ENCODE peak calls at places on chromosomes 6 and 20, in five cellular contexts. D is CD8-positive, alpha-beta T cell; H is WTC11; J is esophagus muscularis mucosa; P is bronchial epithelial cell. F is an unnamed sample.

GRCh38 chr6:157823523-157824370 is 701 bp downstream of the SNX9 start:
- DNase-seq in D (peak; percentile 90), H (peak; percentile 26), J (no peak), P (peak; percentile 87), F (peak; percentile 62)

GRCh38 chr6:93021235-93021909 is 398.0 kb downstream of the EPHA7 start:
- DNase-seq in D (no peak), H (no peak), J (no peak), P (no peak), F (no peak)

GRCh38 chr6:169652896-169653295 is 48.9 kb downstream of the WDR27 start:
- DNase-seq in D (no peak), H (no peak), J (no peak), P (no peak), F (no peak)

GRCh38 chr6:56659721-56660373 is 17.2 kb upstream of the DST start:
- DNase-seq in D (no peak), H (no peak), J (no peak), P (peak; percentile 91), F (no peak)

GRCh38 chr20:1815502-1816085 is 79.6 kb upstream of the SIRPA start:
- DNase-seq in D (no peak), H (no peak), J (peak; percentile 64), P (no peak), F (no peak)

GRCh38 chr20:32999603-33000250 is 4.5 kb downstream of the SUN5 start:
- DNase-seq in D (no peak), H (no peak), J (no peak), P (no peak), F (no peak)

GRCh38 chr6:26258199-26258977 is 106.6 kb upstream of the BTN3A2 start:
- DNase-seq in D (no peak), H (no peak), J (no peak), P (peak; percentile 21), F (no peak)

GRCh38 chr6:96059586-96059985 is 43.8 kb downstream of the FUT9 start:
- DNase-seq in D (no peak), H (no peak), J (no peak), P (peak; percentile 15), F (no peak)

DNA sequence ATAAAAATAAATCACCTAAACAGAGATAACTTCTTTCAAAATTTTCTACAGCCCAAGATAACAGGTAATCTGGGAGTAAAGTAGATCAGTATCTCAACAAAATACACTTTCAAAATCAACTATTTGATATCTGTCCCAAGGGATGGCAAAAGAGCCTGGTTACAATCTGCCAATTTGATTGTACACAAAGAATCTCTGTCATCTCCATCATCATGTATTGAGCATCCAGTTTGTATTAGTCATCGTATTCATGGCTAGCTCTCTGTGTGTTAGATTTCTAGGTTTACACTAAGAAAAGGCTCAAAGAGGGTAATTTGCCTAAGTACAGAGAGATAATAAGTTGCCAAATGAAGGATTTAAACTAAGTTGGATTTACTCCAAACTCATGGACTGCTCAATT is 329.0 kb upstream of the NRSN1 start:
- DNase-seq in D (no peak), H (no peak), J (no peak), P (no peak), F (no peak)
- TF ChIP-seq CTCF in D (no peak), H (no peak), J (no peak), P (no peak), F (no peak)

GRCh38 chr6:38722727-38723334 is 7.7 kb downstream of the DNAH8 start:
- DNase-seq in D (no peak), H (no peak), J (no peak), P (no peak), F (no peak)

GRCh38 chr6:38719358-38719757 is 4.2 kb downstream of the DNAH8 start:
- DNase-seq in D (no peak), H (no peak), J (no peak), P (no peak), F (no peak)

GRCh38 chr6:38716825-38717224 is 1.7 kb downstream of the DNAH8 start:
- DNase-seq in D (no peak), H (no peak), J (no peak), P (no peak), F (no peak)

GRCh38 chr6:38722037-38722436 is 6.9 kb downstream of the DNAH8 start:
- DNase-seq in D (no peak), H (no peak), J (no peak), P (no peak), F (no peak)

GRCh38 chr6:38720295-38720694 is 5.2 kb downstream of the DNAH8 start:
- DNase-seq in D (no peak), H (no peak), J (no peak), P (peak; percentile 37), F (no peak)
- TF ChIP-seq CTCF in D (no peak), H (no peak), J (no peak), P (no peak), F (no peak)

GRCh38 chr20:10281911-10282310 is 63.3 kb downstream of the SNAP25 start:
- DNase-seq in D (no peak), H (no peak), J (no peak), P (no peak), F (no peak)
- TF ChIP-seq CTCF in D (no peak), H (no peak), J (no peak), P (no peak), F (no peak)

GRCh38 chr20:49786671-49787370 is 25.8 kb upstream of the SLC9A8 start:
- DNase-seq in D (no peak), H (no peak), J (no peak), P (no peak), F (no peak)
- TF ChIP-seq CTCF in D (no peak), H (no peak), J (peak; percentile 22), P (no peak), F (peak; percentile 19)

DNA sequence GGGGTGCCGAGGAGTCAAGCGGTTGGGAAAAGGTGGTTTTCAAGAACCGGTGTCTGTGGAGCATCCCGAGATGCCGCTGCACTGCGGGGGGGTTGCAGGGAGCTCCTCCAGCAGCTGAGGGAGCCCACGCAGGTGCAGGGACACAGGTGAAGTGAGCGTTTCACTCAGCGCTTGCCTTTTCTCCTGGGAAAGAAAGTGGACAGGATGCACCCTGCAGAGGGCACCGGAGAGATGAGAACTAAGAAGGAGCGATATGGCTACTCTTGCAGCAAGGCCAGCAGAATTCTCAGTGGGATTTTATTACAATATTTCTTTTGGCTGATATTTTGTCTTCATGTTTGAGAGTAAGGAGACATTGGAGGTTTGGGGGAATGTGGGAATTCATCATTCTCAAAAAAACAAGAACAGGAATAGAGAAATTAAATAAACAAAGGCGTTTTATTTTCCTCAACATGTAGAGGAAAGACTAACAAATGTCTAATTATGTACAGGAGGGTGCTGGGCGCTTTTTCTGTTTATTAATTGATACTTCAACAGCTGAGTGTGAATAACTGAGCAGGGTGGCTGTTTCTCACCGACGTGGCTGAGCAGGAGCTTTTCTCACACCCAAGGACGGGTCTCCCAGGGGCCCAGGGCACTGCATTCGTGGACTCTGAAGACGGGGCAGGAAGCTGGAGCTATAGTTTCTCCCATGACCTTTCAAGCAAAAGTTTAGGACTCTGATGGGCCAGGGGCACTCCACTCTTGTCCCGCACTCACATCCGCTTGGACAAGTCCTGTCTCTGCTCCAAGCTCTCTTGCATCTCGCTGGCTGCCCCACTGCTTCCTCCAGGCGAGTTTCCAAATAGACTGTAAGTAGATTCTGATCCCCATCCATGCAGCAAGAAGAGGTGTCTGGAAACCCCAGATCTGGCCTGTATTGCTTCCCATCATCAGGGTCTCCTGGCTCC is 176.1 kb downstream of the SMOC2 start:
- DNase-seq in D (no peak), H (no peak), J (no peak), P (no peak), F (no peak)
- TF ChIP-seq CTCF in D (no peak), H (no peak), J (peak; percentile 54), P (peak; percentile 10), F (no peak)

GRCh38 chr20:59240006-59240405 is 60.4 kb upstream of the EDN3 start:
- DNase-seq in D (no peak), H (no peak), J (no peak), P (no peak), F (no peak)
- TF ChIP-seq CTCF in D (no peak), H (no peak), J (no peak), P (no peak), F (no peak)

GRCh38 chr6:30722280-30723112 is 2.3 kb downstream of the TUBB start:
- DNase-seq in D (peak; percentile 78), H (peak; percentile 82), J (peak; percentile 97), P (peak; percentile 66), F (no peak)
- TF ChIP-seq CTCF in D (peak; percentile 91), H (peak; percentile 98), J (peak; percentile 98), P (peak; percentile 87), F (peak; percentile 87)

GRCh38 chr20:61280217-61280980 is 28.3 kb downstream of the CDH4 start:
- DNase-seq in D (no peak), H (peak; percentile 39), J (no peak), P (no peak), F (no peak)

GRCh38 chr20:61281286-61281795 is 29.3 kb downstream of the CDH4 start:
- DNase-seq in D (no peak), H (no peak), J (no peak), P (no peak), F (no peak)

GRCh38 chr20:61274326-61274725 is 22.3 kb downstream of the CDH4 start:
- DNase-seq in D (no peak), H (no peak), J (no peak), P (no peak), F (no peak)

GRCh38 chr20:61279621-61280150 is 27.6 kb downstream of the CDH4 start:
- DNase-seq in D (no peak), H (no peak), J (no peak), P (no peak), F (no peak)

DNA sequence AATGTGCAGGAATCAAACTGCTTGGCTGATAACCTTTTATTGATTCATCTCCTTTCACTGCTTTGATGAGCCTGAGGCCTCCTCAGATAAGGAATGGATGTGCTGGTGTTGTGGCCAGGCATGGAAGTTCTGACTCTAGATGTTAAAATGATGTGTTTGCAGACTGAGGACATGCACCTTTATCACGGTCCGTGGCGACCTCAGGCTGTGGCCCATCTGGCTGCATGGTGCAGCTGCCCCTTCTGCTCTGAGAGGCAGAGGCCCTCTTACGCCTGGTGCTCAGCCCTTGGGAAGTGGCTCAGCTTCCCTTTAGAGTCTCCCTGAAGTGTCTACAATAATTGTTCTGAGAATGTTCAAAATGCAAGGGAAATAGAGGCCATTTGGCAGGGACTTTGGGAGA is 26.2 kb downstream of the CDH4 start:
- DNase-seq in D (no peak), H (no peak), J (no peak), P (no peak), F (no peak)
- TF ChIP-seq CTCF in D (no peak), H (no peak), J (no peak), P (no peak), F (no peak)

F was measured in AG09319.